ENCODE peak calls at places on chromosomes 5 and 9, in five cellular contexts. K, M, O, S and T are unnamed samples.

GRCh38 chr9:135010363-135010860 is 77.1 kb upstream of the OLFM1 start:
- DNase-seq in K (no peak), S (no peak), O (no peak), M (no peak), T (no peak)

GRCh38 chr5:175261098-175261497 is 182.9 kb downstream of the DRD1 start:
- DNase-seq in S (no peak), M (no peak), O (no peak), K (no peak), T (no peak)

GRCh38 chr9:119026120-119026519 is 343.1 kb downstream of the BRINP1 start:
- DNase-seq in S (no peak), M (no peak), O (no peak), K (peak; percentile 67), T (no peak)

GRCh38 chr5:139650689-139651501 is 2.7 kb downstream of the CXXC5 start:
- DNase-seq in O (peak; percentile 88), M (no peak), S (no peak), K (no peak), T (no peak)

GRCh38 chr5:155480731-155481131 is 467.2 kb downstream of the KIF4B start:
- DNase-seq in M (no peak), O (no peak), S (no peak), K (no peak), T (no peak)

GRCh38 chr5:139415221-139415861 is 11.5 kb upstream of the SPATA24 start:
- DNase-seq in S (no peak), M (peak; percentile 59), O (no peak), K (peak; percentile 68), T (peak; percentile 43)

GRCh38 chr5:3596261-3596825 is 711 bp downstream of the IRX1 start:
- DNase-seq in M (no peak), O (peak; percentile 48), K (no peak), S (no peak), T (no peak)

GRCh38 chr5:56496581-56497063 is 263.5 kb upstream of the ANKRD55 start:
- DNase-seq in O (no peak), K (no peak), S (no peak), M (no peak), T (no peak)